ENCODE peak calls at places on chromosome 17, in five cellular contexts. One of them, this sample, is unnamed.

GRCh38 chr17:55161935-55162555 is 102.7 kb upstream of the HLF start:
- DNase-seq in aorta: no peak
- DNase-seq in AG09309: peak
- DNase-seq in activated gamma-delta T cell: no peak
- DNase-seq in endothelial cell: no peak
- DNase-seq in this sample: no peak

GRCh38 chr17:75514299-75515228 is 773 bp downstream of the CASKIN2 start:
- DNase-seq in activated gamma-delta T cell: no peak
- DNase-seq in AG09309: no peak
- DNase-seq in aorta: no peak
- DNase-seq in endothelial cell: no peak
- DNase-seq in this sample: no peak

GRCh38 chr17:50879086-50879485 is 12.9 kb upstream of the TOB1 start:
- DNase-seq in aorta: no peak
- DNase-seq in AG09309: no peak
- DNase-seq in activated gamma-delta T cell: no peak
- DNase-seq in endothelial cell: no peak
- DNase-seq in this sample: no peak

GRCh38 chr17:8855477-8856204 is 11.8 kb downstream of the PIK3R6 start:
- DNase-seq in activated gamma-delta T cell: no peak
- DNase-seq in endothelial cell: no peak
- DNase-seq in aorta: no peak
- DNase-seq in AG09309: no peak
- DNase-seq in this sample: no peak

GRCh38 chr17:27545562-27546229 is 85.3 kb upstream of the LGALS9 start:
- DNase-seq in activated gamma-delta T cell: no peak
- DNase-seq in AG09309: no peak
- DNase-seq in endothelial cell: no peak
- DNase-seq in aorta: no peak
- DNase-seq in this sample: no peak

GRCh38 chr17:42538482-42538881 is 2.4 kb downstream of the NAGLU start:
- DNase-seq in AG09309: no peak
- DNase-seq in endothelial cell: no peak
- DNase-seq in activated gamma-delta T cell: no peak
- DNase-seq in aorta: no peak
- DNase-seq in this sample: no peak

GRCh38 chr17:33113281-33114010 is 121.8 kb downstream of the SPACA3 start:
- DNase-seq in AG09309: no peak
- DNase-seq in aorta: no peak
- DNase-seq in endothelial cell: no peak
- DNase-seq in activated gamma-delta T cell: no peak
- DNase-seq in this sample: no peak

GRCh38 chr17:65359016-65359415 is 202.4 kb downstream of the AXIN2 start:
- DNase-seq in activated gamma-delta T cell: no peak
- DNase-seq in AG09309: peak
- DNase-seq in endothelial cell: no peak
- DNase-seq in aorta: no peak
- DNase-seq in this sample: no peak

GRCh38 chr17:42276609-42277341 is 584 bp upstream of the STAT5B start:
- DNase-seq in AG09309: no peak
- DNase-seq in endothelial cell: peak
- DNase-seq in activated gamma-delta T cell: no peak
- DNase-seq in aorta: peak
- DNase-seq in this sample: peak

GRCh38 chr17:57521606-57522435 is 223.3 kb downstream of the CCDC182 start:
- DNase-seq in AG09309: no peak
- DNase-seq in activated gamma-delta T cell: no peak
- DNase-seq in aorta: no peak
- DNase-seq in endothelial cell: no peak
- DNase-seq in this sample: no peak

GRCh38 chr17:8041249-8041928 is 2.5 kb downstream of the ALOX15B start:
- DNase-seq in aorta: peak
- DNase-seq in endothelial cell: no peak
- DNase-seq in AG09309: peak
- DNase-seq in activated gamma-delta T cell: no peak
- DNase-seq in this sample: no peak

GRCh38 chr17:28912281-28912937 is 9.5 kb upstream of the DHRS13 start:
- DNase-seq in aorta: no peak
- DNase-seq in AG09309: no peak
- DNase-seq in endothelial cell: no peak
- DNase-seq in activated gamma-delta T cell: no peak
- DNase-seq in this sample: no peak

GRCh38 chr17:61459968-61460718 is 7.9 kb downstream of the TBX4 start:
- DNase-seq in AG09309: no peak
- DNase-seq in endothelial cell: no peak
- DNase-seq in activated gamma-delta T cell: no peak
- DNase-seq in aorta: no peak
- DNase-seq in this sample: no peak

GRCh38 chr17:57186231-57187019 is 69.9 kb upstream of the MSI2 start:
- DNase-seq in aorta: no peak
- DNase-seq in AG09309: no peak
- DNase-seq in activated gamma-delta T cell: no peak
- DNase-seq in endothelial cell: no peak
- DNase-seq in this sample: no peak

GRCh38 chr17:7218774-7219173 is 862 bp downstream of the DLG4 start:
- DNase-seq in activated gamma-delta T cell: no peak
- DNase-seq in endothelial cell: no peak
- DNase-seq in aorta: no peak
- DNase-seq in AG09309: no peak
- DNase-seq in this sample: no peak

GRCh38 chr17:59893617-59894100 is 738 bp downstream of the RPS6KB1 start:
- DNase-seq in aorta: no peak
- DNase-seq in endothelial cell: peak
- DNase-seq in AG09309: no peak
- DNase-seq in activated gamma-delta T cell: no peak
- DNase-seq in this sample: no peak

GRCh38 chr17:63440127-63440769 is 5.9 kb downstream of the CYB561 start:
- DNase-seq in activated gamma-delta T cell: peak
- DNase-seq in AG09309: no peak
- DNase-seq in aorta: no peak
- DNase-seq in endothelial cell: no peak
- DNase-seq in this sample: no peak

GRCh38 chr17:31562447-31562846 is 171.0 kb downstream of the RAB11FIP4 start:
- DNase-seq in endothelial cell: no peak
- DNase-seq in aorta: no peak
- DNase-seq in AG09309: no peak
- DNase-seq in activated gamma-delta T cell: no peak
- DNase-seq in this sample: no peak

GRCh38 chr17:77609553-77610517 is 348.7 kb upstream of the TNRC6C start:
- DNase-seq in aorta: peak
- DNase-seq in endothelial cell: no peak
- DNase-seq in AG09309: no peak
- DNase-seq in activated gamma-delta T cell: no peak
- DNase-seq in this sample: no peak

GRCh38 chr17:69058165-69058564 is 2.6 kb downstream of the ABCA9 start:
- DNase-seq in AG09309: no peak
- DNase-seq in aorta: no peak
- DNase-seq in activated gamma-delta T cell: no peak
- DNase-seq in endothelial cell: no peak
- DNase-seq in this sample: no peak

GRCh38 chr17:80294210-80294609 is 33.6 kb downstream of the RNF213 start:
- DNase-seq in endothelial cell: no peak
- DNase-seq in activated gamma-delta T cell: no peak
- DNase-seq in AG09309: no peak
- DNase-seq in aorta: no peak
- DNase-seq in this sample: peak

GRCh38 chr17:35998018-35998545 is 3.3 kb downstream of the CCL15 start:
- DNase-seq in activated gamma-delta T cell: no peak
- DNase-seq in aorta: no peak
- DNase-seq in endothelial cell: no peak
- DNase-seq in AG09309: no peak
- DNase-seq in this sample: no peak

GRCh38 chr17:76139801-76140660 is 1.0 kb downstream of the FOXJ1 start:
- DNase-seq in activated gamma-delta T cell: no peak
- DNase-seq in AG09309: no peak
- DNase-seq in endothelial cell: peak
- DNase-seq in aorta: peak
- DNase-seq in this sample: peak

GRCh38 chr17:5758651-5759050 is 174.3 kb upstream of the NLRP1 start:
- DNase-seq in AG09309: no peak
- DNase-seq in aorta: no peak
- DNase-seq in endothelial cell: no peak
- DNase-seq in activated gamma-delta T cell: no peak
- DNase-seq in this sample: no peak

GRCh38 chr17:55332296-55333041 is 67.7 kb downstream of the HLF start:
- DNase-seq in aorta: no peak
- DNase-seq in activated gamma-delta T cell: no peak
- DNase-seq in AG09309: no peak
- DNase-seq in endothelial cell: no peak
- DNase-seq in this sample: no peak

GRCh38 chr17:48738803-48739526 is 10.4 kb upstream of the HOXB13 start:
- DNase-seq in endothelial cell: no peak
- DNase-seq in activated gamma-delta T cell: no peak
- DNase-seq in aorta: peak
- DNase-seq in AG09309: no peak
- DNase-seq in this sample: no peak

GRCh38 chr17:77128895-77129567 is 11.7 kb upstream of the SEC14L1 start:
- DNase-seq in activated gamma-delta T cell: no peak
- DNase-seq in endothelial cell: no peak
- DNase-seq in aorta: no peak
- DNase-seq in AG09309: no peak
- DNase-seq in this sample: no peak

GRCh38 chr17:47707884-47708283 is 13.9 kb downstream of the TBKBP1 start:
- DNase-seq in endothelial cell: no peak
- DNase-seq in activated gamma-delta T cell: no peak
- DNase-seq in AG09309: no peak
- DNase-seq in aorta: no peak
- DNase-seq in this sample: no peak

GRCh38 chr17:61570118-61570517 is 20.9 kb downstream of the NACA2 start:
- DNase-seq in AG09309: no peak
- DNase-seq in aorta: no peak
- DNase-seq in activated gamma-delta T cell: no peak
- DNase-seq in endothelial cell: no peak
- DNase-seq in this sample: no peak

GRCh38 chr17:80388175-80388574 is 26.8 kb upstream of the ENDOV start:
- DNase-seq in endothelial cell: no peak
- DNase-seq in aorta: no peak
- DNase-seq in activated gamma-delta T cell: no peak
- DNase-seq in AG09309: no peak
- DNase-seq in this sample: no peak

GRCh38 chr17:10803350-10803749 is 549 bp downstream of the TMEM238L start:
- DNase-seq in endothelial cell: no peak
- DNase-seq in activated gamma-delta T cell: no peak
- DNase-seq in AG09309: no peak
- DNase-seq in aorta: no peak
- DNase-seq in this sample: no peak

GRCh38 chr17:59779521-59779920 is 72.1 kb downstream of the VMP1 start:
- DNase-seq in aorta: no peak
- DNase-seq in activated gamma-delta T cell: no peak
- DNase-seq in endothelial cell: no peak
- DNase-seq in AG09309: no peak
- DNase-seq in this sample: no peak

GRCh38 chr17:75822119-75822799 is 21.9 kb downstream of the UNC13D start:
- DNase-seq in activated gamma-delta T cell: no peak
- DNase-seq in AG09309: no peak
- DNase-seq in endothelial cell: no peak
- DNase-seq in aorta: peak
- DNase-seq in this sample: peak

GRCh38 chr17:3965123-3965800 is 1.0 kb upstream of the ATP2A3 start:
- DNase-seq in aorta: peak
- DNase-seq in endothelial cell: peak
- DNase-seq in AG09309: no peak
- DNase-seq in activated gamma-delta T cell: no peak
- DNase-seq in this sample: peak

GRCh38 chr17:7064248-7064647 is 15.8 kb downstream of the CLEC10A start:
- DNase-seq in AG09309: no peak
- DNase-seq in endothelial cell: no peak
- DNase-seq in aorta: no peak
- DNase-seq in activated gamma-delta T cell: no peak
- DNase-seq in this sample: no peak

GRCh38 chr17:74778960-74779359 is 2.8 kb upstream of the NAT9 start:
- DNase-seq in AG09309: peak
- DNase-seq in activated gamma-delta T cell: no peak
- DNase-seq in endothelial cell: no peak
- DNase-seq in aorta: no peak
- DNase-seq in this sample: no peak

GRCh38 chr17:80021600-80021999 is 14.1 kb downstream of the TBC1D16 start:
- DNase-seq in AG09309: no peak
- DNase-seq in activated gamma-delta T cell: no peak
- DNase-seq in aorta: no peak
- DNase-seq in endothelial cell: no peak
- DNase-seq in this sample: no peak

This sample was measured in posterior vena cava.